ENCODE peak calls at places on chromosomes 2 and 18, in six cellular contexts. One of them, this sample, is unnamed.

GRCh38 chr2:170817247-170817998 is 736 bp downstream of the GAD1 start:
- DNase-seq in uterus: no peak
- DNase-seq in non-pigmented ciliary epithelial cell: no peak
- DNase-seq in choroid plexus epithelial cell: peak; percentile 23
- DNase-seq in T-helper 1 cell: no peak
- DNase-seq in activated CD4-positive, alpha-beta T cell treated with anti-CD3 and anti-CD28 coated beads, Interleukin-2, amount 10 ng/mL, durations not matched to agents 7 days and 5 days: no peak
- DNase-seq in this sample: peak; percentile 29

GRCh38 chr2:20578895-20579825 is 71.7 kb downstream of the HS1BP3 start:
- DNase-seq in uterus: peak; percentile 85
- DNase-seq in choroid plexus epithelial cell: peak; percentile 99
- DNase-seq in T-helper 1 cell: no peak
- DNase-seq in activated CD4-positive, alpha-beta T cell treated with anti-CD3 and anti-CD28 coated beads, Interleukin-2, amount 10 ng/mL, durations not matched to agents 7 days and 5 days: no peak
- DNase-seq in non-pigmented ciliary epithelial cell: peak; percentile 97
- DNase-seq in this sample: peak; percentile 99

GRCh38 chr2:11498543-11499034 is 32.6 kb upstream of the E2F6 start:
- DNase-seq in T-helper 1 cell: no peak
- DNase-seq in choroid plexus epithelial cell: no peak
- DNase-seq in non-pigmented ciliary epithelial cell: no peak
- DNase-seq in uterus: peak; percentile 50
- DNase-seq in activated CD4-positive, alpha-beta T cell treated with anti-CD3 and anti-CD28 coated beads, Interleukin-2, amount 10 ng/mL, durations not matched to agents 7 days and 5 days: no peak
- DNase-seq in this sample: no peak

GRCh38 chr2:151946856-151947523 is 118.8 kb upstream of the ARL5A start:
- DNase-seq in choroid plexus epithelial cell: peak; percentile 39
- DNase-seq in activated CD4-positive, alpha-beta T cell treated with anti-CD3 and anti-CD28 coated beads, Interleukin-2, amount 10 ng/mL, durations not matched to agents 7 days and 5 days: peak; percentile 16
- DNase-seq in non-pigmented ciliary epithelial cell: no peak
- DNase-seq in uterus: peak; percentile 13
- DNase-seq in T-helper 1 cell: no peak
- DNase-seq in this sample: peak; percentile 14

GRCh38 chr2:99818842-99819241 is 323.5 kb downstream of the AFF3 start:
- DNase-seq in uterus: no peak
- DNase-seq in non-pigmented ciliary epithelial cell: no peak
- DNase-seq in T-helper 1 cell: no peak
- DNase-seq in activated CD4-positive, alpha-beta T cell treated with anti-CD3 and anti-CD28 coated beads, Interleukin-2, amount 10 ng/mL, durations not matched to agents 7 days and 5 days: no peak
- DNase-seq in choroid plexus epithelial cell: peak; percentile 74
- DNase-seq in this sample: peak; percentile 44

GRCh38 chr2:204691911-204692510 is 146.7 kb downstream of the PARD3B start:
- DNase-seq in non-pigmented ciliary epithelial cell: peak; percentile 74
- DNase-seq in T-helper 1 cell: no peak
- DNase-seq in uterus: peak; percentile 44
- DNase-seq in choroid plexus epithelial cell: peak; percentile 98
- DNase-seq in activated CD4-positive, alpha-beta T cell treated with anti-CD3 and anti-CD28 coated beads, Interleukin-2, amount 10 ng/mL, durations not matched to agents 7 days and 5 days: peak; percentile 45
- DNase-seq in this sample: peak; percentile 96

GRCh38 chr2:85704800-85705679 is 10.9 kb downstream of the GNLY start:
- DNase-seq in uterus: no peak
- DNase-seq in T-helper 1 cell: no peak
- DNase-seq in activated CD4-positive, alpha-beta T cell treated with anti-CD3 and anti-CD28 coated beads, Interleukin-2, amount 10 ng/mL, durations not matched to agents 7 days and 5 days: peak; percentile 34
- DNase-seq in non-pigmented ciliary epithelial cell: no peak
- DNase-seq in choroid plexus epithelial cell: peak; percentile 36
- DNase-seq in this sample: peak; percentile 46

GRCh38 chr2:217127744-217128143 is 267.9 kb upstream of the TNP1 start:
- DNase-seq in activated CD4-positive, alpha-beta T cell treated with anti-CD3 and anti-CD28 coated beads, Interleukin-2, amount 10 ng/mL, durations not matched to agents 7 days and 5 days: no peak
- DNase-seq in T-helper 1 cell: no peak
- DNase-seq in choroid plexus epithelial cell: peak; percentile 55
- DNase-seq in non-pigmented ciliary epithelial cell: no peak
- DNase-seq in uterus: no peak
- DNase-seq in this sample: peak; percentile 58

GRCh38 chr18:62325806-62326645 is 916 bp downstream of the TNFRSF11A start:
- DNase-seq in choroid plexus epithelial cell: peak; percentile 20
- DNase-seq in T-helper 1 cell: no peak
- DNase-seq in non-pigmented ciliary epithelial cell: no peak
- DNase-seq in activated CD4-positive, alpha-beta T cell treated with anti-CD3 and anti-CD28 coated beads, Interleukin-2, amount 10 ng/mL, durations not matched to agents 7 days and 5 days: peak; percentile 27
- DNase-seq in uterus: no peak
- DNase-seq in this sample: no peak

GRCh38 chr2:136384541-136385303 is 266.8 kb upstream of the CXCR4 start:
- DNase-seq in T-helper 1 cell: peak; percentile 31
- DNase-seq in choroid plexus epithelial cell: peak; percentile 53
- DNase-seq in non-pigmented ciliary epithelial cell: no peak
- DNase-seq in activated CD4-positive, alpha-beta T cell treated with anti-CD3 and anti-CD28 coated beads, Interleukin-2, amount 10 ng/mL, durations not matched to agents 7 days and 5 days: peak; percentile 64
- DNase-seq in uterus: no peak
- DNase-seq in this sample: peak; percentile 29

GRCh38 chr2:18651842-18652774 is 62.7 kb upstream of the NT5C1B start:
- DNase-seq in activated CD4-positive, alpha-beta T cell treated with anti-CD3 and anti-CD28 coated beads, Interleukin-2, amount 10 ng/mL, durations not matched to agents 7 days and 5 days: no peak
- DNase-seq in choroid plexus epithelial cell: peak; percentile 85
- DNase-seq in uterus: no peak
- DNase-seq in T-helper 1 cell: no peak
- DNase-seq in non-pigmented ciliary epithelial cell: peak; percentile 63
- DNase-seq in this sample: peak; percentile 85

GRCh38 chr2:14533106-14533757 is 99.3 kb upstream of the LRATD1 start:
- DNase-seq in T-helper 1 cell: no peak
- DNase-seq in choroid plexus epithelial cell: no peak
- DNase-seq in activated CD4-positive, alpha-beta T cell treated with anti-CD3 and anti-CD28 coated beads, Interleukin-2, amount 10 ng/mL, durations not matched to agents 7 days and 5 days: no peak
- DNase-seq in uterus: no peak
- DNase-seq in non-pigmented ciliary epithelial cell: no peak
- DNase-seq in this sample: no peak

GRCh38 chr2:23691576-23691975 is 235.3 kb downstream of the ATAD2B start:
- DNase-seq in uterus: no peak
- DNase-seq in T-helper 1 cell: no peak
- DNase-seq in activated CD4-positive, alpha-beta T cell treated with anti-CD3 and anti-CD28 coated beads, Interleukin-2, amount 10 ng/mL, durations not matched to agents 7 days and 5 days: no peak
- DNase-seq in non-pigmented ciliary epithelial cell: no peak
- DNase-seq in choroid plexus epithelial cell: no peak
- DNase-seq in this sample: no peak